ENCODE peak calls at places on chromosomes 16 and 17, in six cellular contexts. W, A, R, G, F and J are unnamed samples.

GRCh38 chr17:69819316-69820087 is 255.5 kb upstream of the KCNJ16 start:
- DNase-seq in W (no peak), F (peak; percentile 56), G (no peak), R (peak; percentile 11), A (peak; percentile 39), J (peak; percentile 67)

GRCh38 chr17:69947027-69947759 is 127.8 kb upstream of the KCNJ16 start:
- DNase-seq in R (no peak), G (no peak), W (no peak), A (no peak), F (no peak), J (peak; percentile 28)

GRCh38 chr17:65851965-65852736 is 290.7 kb upstream of the AXIN2 start:
- DNase-seq in A (no peak), F (no peak), R (no peak), W (no peak), G (no peak), J (no peak)

GRCh38 chr16:46908540-46909372 is 24.6 kb downstream of the GPT2 start:
- DNase-seq in R (peak; percentile 81), F (peak; percentile 73), A (peak; percentile 84), G (peak; percentile 42), W (peak; percentile 57), J (peak; percentile 61)

GRCh38 chr16:9275386-9275785 is 183.9 kb downstream of the HAPSTR1 start:
- DNase-seq in W (no peak), R (no peak), G (no peak), F (no peak), A (no peak), J (no peak)

GRCh38 chr17:75909812-75910274 is 5.2 kb upstream of the MRPL38 start:
- DNase-seq in F (no peak), G (no peak), R (no peak), A (peak; percentile 11), W (no peak), J (peak; percentile 13)

GRCh38 chr17:6626616-6627015 is 13.9 kb downstream of the KIAA0753 start:
- DNase-seq in G (no peak), F (no peak), A (no peak), R (no peak), W (no peak), J (no peak)

GRCh38 chr16:23145608-23146007 is 3.6 kb downstream of the USP31 start:
- DNase-seq in W (no peak), G (no peak), F (peak; percentile 79), A (peak; percentile 60), R (no peak), J (peak; percentile 82)

GRCh38 chr17:8189041-8189710 is 804 bp downstream of the BORCS6 start:
- DNase-seq in F (peak; percentile 19), W (peak; percentile 55), G (no peak), R (no peak), A (no peak), J (no peak)

GRCh38 chr16:70576431-70577255 is 53.0 kb downstream of the SF3B3 start:
- DNase-seq in A (peak; percentile 72), R (no peak), F (peak; percentile 61), W (peak; percentile 31), G (no peak), J (peak; percentile 86)

GRCh38 chr17:596763-597644 is 117.6 kb downstream of the VPS53 start:
- DNase-seq in F (peak; percentile 74), R (no peak), G (no peak), W (no peak), A (peak; percentile 45), J (peak; percentile 90)

GRCh38 chr16:88405325-88406060 is 22.7 kb downstream of the ZNF469 start:
- DNase-seq in F (peak; percentile 78), W (no peak), A (no peak), G (no peak), R (no peak), J (peak; percentile 46)

GRCh38 chr16:2082983-2083364 is 35.2 kb downstream of the TSC2 start:
- DNase-seq in R (no peak), G (no peak), A (no peak), F (no peak), W (no peak), J (no peak)

GRCh38 chr16:73713817-73714495 is 582.7 kb upstream of the PSMD7 start:
- DNase-seq in F (no peak), G (no peak), A (peak; percentile 26), W (peak; percentile 32), R (peak; percentile 51), J (peak; percentile 4)

GRCh38 chr17:83179378-83179777 is 100.0 kb downstream of the METRNL start:
- DNase-seq in F (no peak), R (no peak), A (no peak), G (no peak), W (peak; percentile 14), J (no peak)

GRCh38 chr16:23784811-23785447 is 30.1 kb downstream of the CHP2 start:
- DNase-seq in F (peak; percentile 46), A (no peak), G (no peak), R (no peak), W (no peak), J (peak; percentile 9)

GRCh38 chr17:2996208-2996855 is 67.1 kb downstream of the OR1D5 start:
- DNase-seq in G (no peak), W (no peak), A (no peak), R (peak; percentile 36), F (peak; percentile 36), J (peak; percentile 65)

GRCh38 chr17:52762147-52762793 is 603.8 kb upstream of the CA10 start:
- DNase-seq in A (no peak), F (no peak), W (no peak), G (no peak), R (no peak), J (no peak)